ENCODE peak calls at places on chromosomes 12 and 14, in seven cellular contexts. One of them, this sample, is unnamed. For H3K4me1, the result is how much of the 10 kb centered on the place peaks cover.

GRCh38 chr12:9509464-9510166 is 98.1 kb downstream of the KLRB1 start:
- DNase-seq in esophagus muscularis mucosa: no peak
- DNase-seq in SK-N-SH: no peak
- DNase-seq in stomach: no peak
- DNase-seq in A549: no peak
- DNase-seq in upper lobe of left lung: no peak
- DNase-seq in transverse colon: no peak
- DNase-seq in this sample: no peak

GRCh38 chr12:71478277-71478676 is 38.7 kb downstream of the LGR5 start:
- DNase-seq in stomach: no peak
- DNase-seq in A549: no peak
- DNase-seq in SK-N-SH: no peak
- DNase-seq in esophagus muscularis mucosa: no peak
- DNase-seq in upper lobe of left lung: no peak
- DNase-seq in transverse colon: no peak
- DNase-seq in this sample: no peak

GRCh38 chr14:89773644-89774316 is 180.8 kb downstream of the EFCAB11 start:
- DNase-seq in A549: peak
- DNase-seq in esophagus muscularis mucosa: no peak
- DNase-seq in SK-N-SH: no peak
- DNase-seq in upper lobe of left lung: peak
- DNase-seq in stomach: peak
- DNase-seq in transverse colon: peak
- DNase-seq in this sample: no peak

GRCh38 chr12:34097213-34097612 is 74.9 kb downstream of the ALG10 start:
- DNase-seq in transverse colon: no peak
- DNase-seq in SK-N-SH: no peak
- DNase-seq in esophagus muscularis mucosa: no peak
- DNase-seq in stomach: no peak
- DNase-seq in upper lobe of left lung: no peak
- DNase-seq in A549: no peak
- DNase-seq in this sample: no peak

GRCh38 chr14:77024171-77024627 is 4.3 kb downstream of the IRF2BPL start:
- DNase-seq in esophagus muscularis mucosa: no peak
- DNase-seq in stomach: no peak
- DNase-seq in upper lobe of left lung: peak
- DNase-seq in SK-N-SH: no peak
- DNase-seq in A549: no peak
- DNase-seq in transverse colon: peak
- DNase-seq in this sample: no peak

GRCh38 chr12:98840325-98840724 is 195.2 kb downstream of the APAF1 start:
- DNase-seq in stomach: no peak
- DNase-seq in esophagus muscularis mucosa: no peak
- DNase-seq in A549: no peak
- DNase-seq in upper lobe of left lung: no peak
- DNase-seq in SK-N-SH: no peak
- DNase-seq in transverse colon: no peak
- DNase-seq in this sample: no peak

GRCh38 chr14:55127491-55127951 is 1.5 kb upstream of the LGALS3 start:
- DNase-seq in A549: no peak
- DNase-seq in esophagus muscularis mucosa: no peak
- DNase-seq in SK-N-SH: no peak
- DNase-seq in transverse colon: peak
- DNase-seq in stomach: no peak
- DNase-seq in upper lobe of left lung: no peak
- DNase-seq in this sample: no peak

GRCh38 chr12:41962171-41962572 is 182.5 kb downstream of the GXYLT1 start:
- DNase-seq in A549: no peak
- DNase-seq in stomach: no peak
- DNase-seq in esophagus muscularis mucosa: no peak
- DNase-seq in transverse colon: no peak
- DNase-seq in upper lobe of left lung: no peak
- DNase-seq in SK-N-SH: no peak
- DNase-seq in this sample: no peak

GRCh38 chr14:93712838-93713724 is 75.2 kb downstream of the PRIMA1 start:
- DNase-seq in stomach: no peak
- DNase-seq in transverse colon: no peak
- DNase-seq in A549: no peak
- DNase-seq in SK-N-SH: peak
- DNase-seq in upper lobe of left lung: no peak
- DNase-seq in esophagus muscularis mucosa: peak
- DNase-seq in this sample: no peak

GRCh38 chr14:99261916-99262787 is 9.8 kb downstream of the BCL11B start:
- DNase-seq in transverse colon: peak
- DNase-seq in SK-N-SH: no peak
- DNase-seq in A549: no peak
- DNase-seq in esophagus muscularis mucosa: no peak
- DNase-seq in upper lobe of left lung: peak
- DNase-seq in stomach: peak
- DNase-seq in this sample: no peak

GRCh38 chr14:99264691-99265090 is 7.3 kb downstream of the BCL11B start:
- DNase-seq in stomach: no peak
- DNase-seq in A549: no peak
- DNase-seq in upper lobe of left lung: no peak
- DNase-seq in transverse colon: no peak
- DNase-seq in SK-N-SH: no peak
- DNase-seq in esophagus muscularis mucosa: no peak
- DNase-seq in this sample: no peak

GRCh38 chr14:99263564-99264330 is 8.2 kb downstream of the BCL11B start:
- DNase-seq in SK-N-SH: no peak
- DNase-seq in stomach: no peak
- DNase-seq in A549: no peak
- DNase-seq in upper lobe of left lung: no peak
- DNase-seq in transverse colon: no peak
- DNase-seq in esophagus muscularis mucosa: no peak
- DNase-seq in this sample: no peak

GRCh38 chr14:99260652-99261551 is 11.1 kb downstream of the BCL11B start:
- DNase-seq in esophagus muscularis mucosa: no peak
- DNase-seq in A549: no peak
- DNase-seq in SK-N-SH: no peak
- DNase-seq in transverse colon: no peak
- DNase-seq in upper lobe of left lung: no peak
- DNase-seq in stomach: no peak
- DNase-seq in this sample: no peak

DNA sequence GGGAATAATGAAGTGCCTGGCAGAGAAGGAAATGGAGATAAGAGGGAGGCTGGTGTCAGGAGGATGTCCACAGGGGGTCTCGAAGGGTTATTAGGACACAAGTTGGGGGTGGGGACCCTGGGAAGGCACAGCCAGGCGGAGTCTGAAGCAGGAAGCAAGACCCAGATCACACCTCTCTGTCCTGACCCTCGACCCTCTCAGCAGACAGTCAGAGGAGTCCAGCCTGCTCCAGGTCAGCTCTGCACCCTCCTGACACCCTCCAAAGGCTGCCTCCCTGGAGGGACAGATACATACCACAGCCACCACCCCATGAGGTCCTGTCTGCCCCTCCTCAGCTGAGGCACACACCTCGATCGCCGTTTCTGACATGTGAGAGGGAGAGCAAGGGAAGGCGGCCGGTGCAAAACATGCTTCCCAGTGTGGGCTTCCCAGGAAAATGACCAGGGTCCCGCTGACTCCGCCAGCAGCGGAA is 9.0 kb downstream of the BCL11B start:
- DNase-seq in esophagus muscularis mucosa: no peak
- DNase-seq in SK-N-SH: no peak
- DNase-seq in stomach: no peak
- DNase-seq in transverse colon: no peak
- DNase-seq in A549: no peak
- DNase-seq in upper lobe of left lung: no peak
- DNase-seq in this sample: no peak
- H3K4me1 ChIP-seq in esophagus muscularis mucosa: under half
- H3K4me1 ChIP-seq in SK-N-SH: under half
- H3K4me1 ChIP-seq in stomach: under half
- H3K4me1 ChIP-seq in transverse colon: under half
- H3K4me1 ChIP-seq in A549: under half
- H3K4me1 ChIP-seq in upper lobe of left lung: under half
- H3K4me1 ChIP-seq in this sample: under half

DNA sequence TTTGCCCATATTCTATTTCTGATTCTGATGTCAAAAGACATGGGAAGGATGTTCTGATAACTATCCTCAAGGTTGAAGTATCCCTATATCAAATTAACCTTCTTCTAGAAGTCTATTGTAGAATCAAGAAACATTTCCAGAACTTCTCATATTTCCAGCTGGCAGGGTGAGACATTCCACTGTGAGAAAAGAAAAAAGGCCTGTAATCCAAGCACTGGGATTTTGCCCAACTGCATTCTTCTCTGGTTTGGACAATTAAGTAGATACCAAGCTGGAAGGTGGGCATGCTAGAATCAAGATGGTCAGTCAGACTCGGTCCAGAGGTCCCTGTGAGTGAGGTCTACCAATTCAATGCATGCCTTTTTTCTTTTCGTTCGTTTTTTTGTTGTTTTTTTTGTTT is 60.9 kb downstream of the MAP3K9 start:
- DNase-seq in upper lobe of left lung: no peak
- DNase-seq in SK-N-SH: no peak
- DNase-seq in esophagus muscularis mucosa: no peak
- DNase-seq in stomach: no peak
- DNase-seq in A549: no peak
- DNase-seq in transverse colon: no peak
- DNase-seq in this sample: no peak
- TF ChIP-seq EP300 in upper lobe of left lung: no peak
- TF ChIP-seq EP300 in SK-N-SH: no peak
- TF ChIP-seq EP300 in esophagus muscularis mucosa: no peak
- TF ChIP-seq EP300 in stomach: no peak
- TF ChIP-seq EP300 in A549: no peak
- TF ChIP-seq EP300 in transverse colon: no peak
- TF ChIP-seq EP300 in this sample: no peak

DNA sequence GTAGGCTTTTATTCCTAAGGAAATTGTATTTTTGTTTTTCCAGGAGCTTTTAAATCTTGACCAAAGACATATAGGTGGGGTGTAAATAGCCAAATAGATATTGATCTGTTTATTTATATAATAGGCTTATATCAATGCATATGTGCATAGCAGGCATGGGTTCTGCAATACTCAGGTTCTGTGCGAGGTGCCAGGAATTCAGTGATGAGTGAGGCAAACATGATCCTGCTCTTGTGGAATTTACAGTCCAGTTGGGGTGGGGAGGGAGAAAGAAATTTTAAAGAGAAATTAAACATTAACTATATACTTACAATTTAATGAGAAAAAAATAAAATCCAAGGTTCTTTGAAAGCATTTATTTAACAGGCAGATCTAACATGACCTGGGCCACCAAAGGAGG is 160.3 kb upstream of the HIF1A start:
- DNase-seq in esophagus muscularis mucosa: no peak
- DNase-seq in SK-N-SH: no peak
- DNase-seq in A549: no peak
- DNase-seq in stomach: no peak
- DNase-seq in upper lobe of left lung: no peak
- DNase-seq in transverse colon: no peak
- DNase-seq in this sample: no peak
- H3K4me1 ChIP-seq in esophagus muscularis mucosa: under half
- H3K4me1 ChIP-seq in SK-N-SH: under half
- H3K4me1 ChIP-seq in A549: half or more
- H3K4me1 ChIP-seq in stomach: half or more
- H3K4me1 ChIP-seq in upper lobe of left lung: under half
- H3K4me1 ChIP-seq in transverse colon: under half
- H3K4me1 ChIP-seq in this sample: under half

GRCh38 chr12:53379389-53380103 is 430 bp upstream of the SP1 start:
- DNase-seq in transverse colon: peak
- DNase-seq in A549: peak
- DNase-seq in esophagus muscularis mucosa: peak
- DNase-seq in upper lobe of left lung: peak
- DNase-seq in stomach: peak
- DNase-seq in SK-N-SH: peak
- DNase-seq in this sample: peak
- TF ChIP-seq EP300 in transverse colon: no peak
- TF ChIP-seq EP300 in A549: no peak
- TF ChIP-seq EP300 in esophagus muscularis mucosa: no peak
- TF ChIP-seq EP300 in upper lobe of left lung: no peak
- TF ChIP-seq EP300 in stomach: no peak
- TF ChIP-seq EP300 in SK-N-SH: no peak
- TF ChIP-seq EP300 in this sample: no peak

GRCh38 chr12:2334291-2335088 is 281.7 kb downstream of the CACNA1C start:
- DNase-seq in stomach: no peak
- DNase-seq in A549: no peak
- DNase-seq in SK-N-SH: no peak
- DNase-seq in upper lobe of left lung: no peak
- DNase-seq in transverse colon: no peak
- DNase-seq in esophagus muscularis mucosa: no peak
- DNase-seq in this sample: no peak

GRCh38 chr12:2332266-2332665 is 279.5 kb downstream of the CACNA1C start:
- DNase-seq in esophagus muscularis mucosa: no peak
- DNase-seq in A549: no peak
- DNase-seq in SK-N-SH: no peak
- DNase-seq in stomach: no peak
- DNase-seq in transverse colon: no peak
- DNase-seq in upper lobe of left lung: no peak
- DNase-seq in this sample: no peak

GRCh38 chr12:2332947-2333346 is 280.2 kb downstream of the CACNA1C start:
- DNase-seq in esophagus muscularis mucosa: no peak
- DNase-seq in SK-N-SH: no peak
- DNase-seq in upper lobe of left lung: no peak
- DNase-seq in A549: no peak
- DNase-seq in transverse colon: no peak
- DNase-seq in stomach: no peak
- DNase-seq in this sample: no peak

GRCh38 chr12:2335109-2335508 is 282.3 kb downstream of the CACNA1C start:
- DNase-seq in esophagus muscularis mucosa: no peak
- DNase-seq in transverse colon: no peak
- DNase-seq in A549: no peak
- DNase-seq in upper lobe of left lung: no peak
- DNase-seq in stomach: no peak
- DNase-seq in SK-N-SH: no peak
- DNase-seq in this sample: no peak

DNA sequence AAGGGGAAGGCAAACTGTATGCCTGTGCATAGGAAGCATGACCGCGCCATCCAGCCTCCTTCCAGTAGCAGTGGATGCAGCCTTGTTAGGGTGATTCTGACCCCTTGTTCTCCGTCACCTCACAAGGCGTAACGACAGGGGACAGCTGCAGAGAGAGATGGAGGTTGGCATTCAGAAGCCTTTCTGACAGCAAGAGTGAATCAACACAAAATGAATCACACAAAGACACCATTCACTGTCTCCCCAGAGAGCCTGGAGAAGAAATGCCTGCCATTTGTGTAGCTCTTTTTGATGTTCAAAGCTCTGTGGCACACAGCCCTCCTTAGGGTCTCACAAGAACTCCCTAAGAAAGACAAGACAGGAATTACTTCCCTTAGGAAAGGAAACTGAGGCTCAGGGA is 280.7 kb downstream of the CACNA1C start:
- DNase-seq in SK-N-SH: no peak
- DNase-seq in esophagus muscularis mucosa: no peak
- DNase-seq in A549: no peak
- DNase-seq in transverse colon: no peak
- DNase-seq in stomach: no peak
- DNase-seq in upper lobe of left lung: no peak
- DNase-seq in this sample: no peak
- H3K4me1 ChIP-seq in SK-N-SH: under half
- H3K4me1 ChIP-seq in esophagus muscularis mucosa: half or more
- H3K4me1 ChIP-seq in A549: under half
- H3K4me1 ChIP-seq in transverse colon: under half
- H3K4me1 ChIP-seq in stomach: under half
- H3K4me1 ChIP-seq in upper lobe of left lung: under half
- H3K4me1 ChIP-seq in this sample: under half

GRCh38 chr12:94329366-94329765 is 130.3 kb downstream of the CEP83 start:
- DNase-seq in A549: no peak
- DNase-seq in transverse colon: no peak
- DNase-seq in stomach: no peak
- DNase-seq in upper lobe of left lung: no peak
- DNase-seq in esophagus muscularis mucosa: no peak
- DNase-seq in SK-N-SH: no peak
- DNase-seq in this sample: no peak
- TF ChIP-seq EP300 in A549: no peak
- TF ChIP-seq EP300 in transverse colon: no peak
- TF ChIP-seq EP300 in stomach: no peak
- TF ChIP-seq EP300 in upper lobe of left lung: no peak
- TF ChIP-seq EP300 in esophagus muscularis mucosa: no peak
- TF ChIP-seq EP300 in SK-N-SH: no peak
- TF ChIP-seq EP300 in this sample: no peak

GRCh38 chr14:102316746-102317563 is 2.6 kb upstream of the ZNF839 start:
- DNase-seq in SK-N-SH: peak
- DNase-seq in stomach: peak
- DNase-seq in A549: peak
- DNase-seq in esophagus muscularis mucosa: peak
- DNase-seq in transverse colon: peak
- DNase-seq in upper lobe of left lung: peak
- DNase-seq in this sample: peak
- H3K4me1 ChIP-seq in SK-N-SH: under half
- H3K4me1 ChIP-seq in stomach: half or more
- H3K4me1 ChIP-seq in A549: under half
- H3K4me1 ChIP-seq in esophagus muscularis mucosa: half or more
- H3K4me1 ChIP-seq in transverse colon: under half
- H3K4me1 ChIP-seq in upper lobe of left lung: under half
- H3K4me1 ChIP-seq in this sample: under half